ENCODE peak calls at places on chromosomes 2 and 18, in five cellular contexts. One of them, this sample, is unnamed.

GRCh38 chr18:43092539-43092938 is 22.9 kb downstream of the RIT2 start:
- DNase-seq in T-helper 1 cell: no peak
- DNase-seq in Right ventricle myocardium inferior: no peak
- DNase-seq in progenitor cell of endocrine pancreas: no peak
- DNase-seq in GM12864: no peak
- DNase-seq in this sample: no peak

GRCh38 chr18:31486165-31486564 is 11.8 kb upstream of the DSG2 start:
- DNase-seq in GM12864: no peak
- DNase-seq in progenitor cell of endocrine pancreas: no peak
- DNase-seq in T-helper 1 cell: no peak
- DNase-seq in Right ventricle myocardium inferior: no peak
- DNase-seq in this sample: no peak

GRCh38 chr18:66994790-66995189 is 390.9 kb upstream of the CDH19 start:
- DNase-seq in GM12864: no peak
- DNase-seq in progenitor cell of endocrine pancreas: no peak
- DNase-seq in T-helper 1 cell: no peak
- DNase-seq in Right ventricle myocardium inferior: no peak
- DNase-seq in this sample: no peak

GRCh38 chr18:74745658-74746403 is 148.2 kb downstream of the ZNF407 start:
- DNase-seq in GM12864: no peak
- DNase-seq in progenitor cell of endocrine pancreas: no peak
- DNase-seq in T-helper 1 cell: no peak
- DNase-seq in Right ventricle myocardium inferior: no peak
- DNase-seq in this sample: peak

GRCh38 chr2:38591152-38591551 is 11.6 kb downstream of the HNRNPLL start:
- DNase-seq in progenitor cell of endocrine pancreas: no peak
- DNase-seq in GM12864: no peak
- DNase-seq in T-helper 1 cell: no peak
- DNase-seq in Right ventricle myocardium inferior: no peak
- DNase-seq in this sample: peak

GRCh38 chr2:10256031-10256524 is 46.6 kb upstream of the HPCAL1 start:
- DNase-seq in GM12864: no peak
- DNase-seq in progenitor cell of endocrine pancreas: no peak
- DNase-seq in T-helper 1 cell: no peak
- DNase-seq in Right ventricle myocardium inferior: no peak
- DNase-seq in this sample: no peak

GRCh38 chr2:38394903-38395341 is 17.8 kb upstream of the ATL2 start:
- DNase-seq in Right ventricle myocardium inferior: no peak
- DNase-seq in GM12864: no peak
- DNase-seq in progenitor cell of endocrine pancreas: no peak
- DNase-seq in T-helper 1 cell: no peak
- DNase-seq in this sample: peak

GRCh38 chr2:104890092-104890393 is 36.1 kb downstream of the POU3F3 start:
- DNase-seq in T-helper 1 cell: no peak
- DNase-seq in Right ventricle myocardium inferior: no peak
- DNase-seq in GM12864: no peak
- DNase-seq in progenitor cell of endocrine pancreas: no peak
- DNase-seq in this sample: no peak

GRCh38 chr2:133942363-133942762 is 311.5 kb upstream of the MGAT5 start:
- DNase-seq in T-helper 1 cell: no peak
- DNase-seq in GM12864: no peak
- DNase-seq in progenitor cell of endocrine pancreas: no peak
- DNase-seq in Right ventricle myocardium inferior: no peak
- DNase-seq in this sample: no peak

GRCh38 chr2:205964111-205964761 is 121.7 kb downstream of the INO80D start:
- DNase-seq in GM12864: no peak
- DNase-seq in T-helper 1 cell: no peak
- DNase-seq in progenitor cell of endocrine pancreas: no peak
- DNase-seq in Right ventricle myocardium inferior: no peak
- DNase-seq in this sample: no peak

GRCh38 chr18:8625693-8626092 is 16.5 kb downstream of the RAB12 start:
- DNase-seq in progenitor cell of endocrine pancreas: no peak
- DNase-seq in T-helper 1 cell: no peak
- DNase-seq in Right ventricle myocardium inferior: no peak
- DNase-seq in GM12864: no peak
- DNase-seq in this sample: no peak

GRCh38 chr2:128589681-128590080 is 271.0 kb upstream of the HS6ST1 start:
- DNase-seq in T-helper 1 cell: no peak
- DNase-seq in progenitor cell of endocrine pancreas: no peak
- DNase-seq in Right ventricle myocardium inferior: no peak
- DNase-seq in GM12864: no peak
- DNase-seq in this sample: no peak

GRCh38 chr18:76528477-76529432 is 33.7 kb upstream of the ZNF516 start:
- DNase-seq in progenitor cell of endocrine pancreas: no peak
- DNase-seq in T-helper 1 cell: no peak
- DNase-seq in Right ventricle myocardium inferior: peak
- DNase-seq in GM12864: no peak
- DNase-seq in this sample: peak

GRCh38 chr2:197360744-197361156 is 50.2 kb upstream of the ANKRD44 start:
- DNase-seq in progenitor cell of endocrine pancreas: no peak
- DNase-seq in Right ventricle myocardium inferior: no peak
- DNase-seq in T-helper 1 cell: no peak
- DNase-seq in GM12864: no peak
- DNase-seq in this sample: peak

GRCh38 chr2:239661334-239662312 is 260.8 kb upstream of the HDAC4 start:
- DNase-seq in GM12864: no peak
- DNase-seq in Right ventricle myocardium inferior: no peak
- DNase-seq in progenitor cell of endocrine pancreas: no peak
- DNase-seq in T-helper 1 cell: no peak
- DNase-seq in this sample: no peak

GRCh38 chr18:32588191-32588590 is 117.5 kb upstream of the GAREM1 start:
- DNase-seq in Right ventricle myocardium inferior: no peak
- DNase-seq in GM12864: no peak
- DNase-seq in progenitor cell of endocrine pancreas: no peak
- DNase-seq in T-helper 1 cell: no peak
- DNase-seq in this sample: no peak

GRCh38 chr2:179297922-179298321 is 33.3 kb upstream of the SESTD1 start:
- DNase-seq in progenitor cell of endocrine pancreas: no peak
- DNase-seq in Right ventricle myocardium inferior: no peak
- DNase-seq in GM12864: no peak
- DNase-seq in T-helper 1 cell: no peak
- DNase-seq in this sample: no peak

GRCh38 chr18:12886498-12887126 is 2.6 kb upstream of the PTPN2 start:
- DNase-seq in Right ventricle myocardium inferior: no peak
- DNase-seq in T-helper 1 cell: no peak
- DNase-seq in progenitor cell of endocrine pancreas: no peak
- DNase-seq in GM12864: no peak
- DNase-seq in this sample: no peak

GRCh38 chr2:136121511-136121910 is 3.6 kb upstream of the CXCR4 start:
- DNase-seq in progenitor cell of endocrine pancreas: no peak
- DNase-seq in Right ventricle myocardium inferior: no peak
- DNase-seq in T-helper 1 cell: no peak
- DNase-seq in GM12864: no peak
- DNase-seq in this sample: no peak

GRCh38 chr2:223599646-223600009 is 2.5 kb downstream of the SCG2 start:
- DNase-seq in progenitor cell of endocrine pancreas: no peak
- DNase-seq in Right ventricle myocardium inferior: no peak
- DNase-seq in GM12864: no peak
- DNase-seq in T-helper 1 cell: no peak
- DNase-seq in this sample: no peak

GRCh38 chr18:47254341-47254939 is 3.0 kb upstream of the SKOR2 start:
- DNase-seq in GM12864: no peak
- DNase-seq in T-helper 1 cell: no peak
- DNase-seq in Right ventricle myocardium inferior: no peak
- DNase-seq in progenitor cell of endocrine pancreas: peak
- DNase-seq in this sample: peak

GRCh38 chr2:114661926-114662670 is 219.7 kb downstream of the DPP10 start:
- DNase-seq in progenitor cell of endocrine pancreas: peak
- DNase-seq in Right ventricle myocardium inferior: peak
- DNase-seq in T-helper 1 cell: no peak
- DNase-seq in GM12864: no peak
- DNase-seq in this sample: no peak

GRCh38 chr2:236177604-236177966 is 9.4 kb upstream of the GBX2 start:
- DNase-seq in progenitor cell of endocrine pancreas: no peak
- DNase-seq in Right ventricle myocardium inferior: peak
- DNase-seq in T-helper 1 cell: no peak
- DNase-seq in GM12864: no peak
- DNase-seq in this sample: no peak

GRCh38 chr2:154963509-154963908 is 265.0 kb downstream of the KCNJ3 start:
- DNase-seq in T-helper 1 cell: no peak
- DNase-seq in GM12864: no peak
- DNase-seq in Right ventricle myocardium inferior: no peak
- DNase-seq in progenitor cell of endocrine pancreas: no peak
- DNase-seq in this sample: no peak

GRCh38 chr2:202813387-202813786 is 58.2 kb downstream of the ICA1L start:
- DNase-seq in progenitor cell of endocrine pancreas: no peak
- DNase-seq in GM12864: no peak
- DNase-seq in Right ventricle myocardium inferior: no peak
- DNase-seq in T-helper 1 cell: no peak
- DNase-seq in this sample: no peak

GRCh38 chr2:12419803-12420202 is 296.9 kb upstream of the TRIB2 start:
- DNase-seq in Right ventricle myocardium inferior: no peak
- DNase-seq in GM12864: no peak
- DNase-seq in T-helper 1 cell: no peak
- DNase-seq in progenitor cell of endocrine pancreas: no peak
- DNase-seq in this sample: no peak

GRCh38 chr18:55430026-55430425 is 158.0 kb downstream of the TCF4 start:
- DNase-seq in T-helper 1 cell: no peak
- DNase-seq in GM12864: no peak
- DNase-seq in progenitor cell of endocrine pancreas: no peak
- DNase-seq in Right ventricle myocardium inferior: no peak
- DNase-seq in this sample: no peak

GRCh38 chr2:49371302-49371701 is 217.0 kb upstream of the FSHR start:
- DNase-seq in Right ventricle myocardium inferior: no peak
- DNase-seq in progenitor cell of endocrine pancreas: no peak
- DNase-seq in GM12864: no peak
- DNase-seq in T-helper 1 cell: no peak
- DNase-seq in this sample: no peak

GRCh38 chr18:3450358-3451107 is 561 bp downstream of the TGIF1 start:
- DNase-seq in progenitor cell of endocrine pancreas: no peak
- DNase-seq in GM12864: no peak
- DNase-seq in Right ventricle myocardium inferior: peak
- DNase-seq in T-helper 1 cell: peak
- DNase-seq in this sample: peak

GRCh38 chr2:111168528-111168929 is 47.8 kb downstream of the BCL2L11 start:
- DNase-seq in T-helper 1 cell: no peak
- DNase-seq in progenitor cell of endocrine pancreas: no peak
- DNase-seq in Right ventricle myocardium inferior: no peak
- DNase-seq in GM12864: peak
- DNase-seq in this sample: peak

GRCh38 chr2:85843543-85843942 is 45.2 kb downstream of the ST3GAL5 start:
- DNase-seq in Right ventricle myocardium inferior: no peak
- DNase-seq in progenitor cell of endocrine pancreas: no peak
- DNase-seq in GM12864: no peak
- DNase-seq in T-helper 1 cell: no peak
- DNase-seq in this sample: peak

GRCh38 chr2:6325616-6326015 is 540.1 kb downstream of the CMPK2 start:
- DNase-seq in progenitor cell of endocrine pancreas: no peak
- DNase-seq in GM12864: no peak
- DNase-seq in Right ventricle myocardium inferior: no peak
- DNase-seq in T-helper 1 cell: no peak
- DNase-seq in this sample: no peak